ENCODE peak calls at places on chromosomes 1 and 21, in four cellular contexts. H is endodermal cell; Y is stimulated activated CD8-positive, alpha-beta memory T cell treated with anti-CD3 and anti-CD28 coated beads, Interleukin-7, amount 100 ng/mL, for 1 hour; P is T-helper 1 cell. I is an unnamed sample.

GRCh38 chr1:31587720-31588423 is 11.6 kb downstream of the TINAGL1 start:
- DNase-seq in P (no peak), Y (no peak), H (peak), I (no peak)

GRCh38 chr1:231315887-231316286 is 21.8 kb downstream of the EXOC8 start:
- DNase-seq in Y (no peak), H (peak), P (no peak), I (no peak)

GRCh38 chr1:159205225-159205624 is 550 bp downstream of the ACKR1 start:
- DNase-seq in H (peak), P (no peak), Y (no peak), I (no peak)

GRCh38 chr1:5256793-5257192 is 602.4 kb downstream of the AJAP1 start:
- DNase-seq in H (no peak), P (no peak), Y (no peak), I (no peak)

GRCh38 chr1:118958937-118959631 is 29.1 kb downstream of the TBX15 start:
- DNase-seq in Y (no peak), H (no peak), P (no peak), I (no peak)

GRCh38 chr1:202207292-202207691 is 13.7 kb downstream of the LGR6 start:
- DNase-seq in Y (no peak), P (no peak), H (peak), I (no peak)

GRCh38 chr1:200877839-200878551 is 5.2 kb downstream of the GPR25 start:
- DNase-seq in P (no peak), H (peak), Y (no peak), I (no peak)

GRCh38 chr1:91913018-91913417 is 27.1 kb upstream of the TGFBR3 start:
- DNase-seq in P (no peak), H (no peak), Y (no peak), I (no peak)

GRCh38 chr1:204077979-204078696 is 5.2 kb downstream of the SOX13 start:
- DNase-seq in Y (no peak), P (no peak), H (peak), I (peak)

GRCh38 chr1:1059494-1060280 is 14.4 kb downstream of the RNF223 start:
- DNase-seq in H (peak), Y (peak), P (peak), I (peak)

GRCh38 chr1:24963943-24964677 is 34.0 kb upstream of the RUNX3 start:
- DNase-seq in Y (no peak), H (no peak), P (no peak), I (no peak)

GRCh38 chr1:9593492-9594465 is 5.1 kb downstream of the TMEM201 start:
- DNase-seq in H (peak), Y (no peak), P (no peak), I (no peak)

GRCh38 chr1:25799758-25800537 is at the start of gene SELENON:
- DNase-seq in P (peak), Y (no peak), H (peak), I (no peak)

GRCh38 chr1:207805841-207806421 is 54.1 kb downstream of the CD46 start:
- DNase-seq in P (no peak), Y (no peak), H (peak), I (no peak)

GRCh38 chr21:38678827-38679226 is 126.9 kb upstream of the ETS2 start:
- DNase-seq in Y (no peak), H (no peak), P (no peak), I (no peak)

GRCh38 chr1:11887666-11888007 is 28.9 kb upstream of the NPPB start:
- DNase-seq in P (no peak), Y (no peak), H (no peak), I (no peak)

GRCh38 chr1:150967936-150968335 is 6.7 kb downstream of the CERS2 start:
- DNase-seq in P (no peak), H (no peak), Y (no peak), I (no peak)

GRCh38 chr1:7106442-7107108 is 321.3 kb downstream of the CAMTA1 start:
- DNase-seq in H (no peak), P (no peak), Y (no peak), I (no peak)

GRCh38 chr1:54323324-54323739 is 82.9 kb downstream of the SSBP3 start:
- DNase-seq in P (no peak), H (peak), Y (no peak), I (no peak)

GRCh38 chr1:109502368-109502851 is 7.1 kb downstream of the AMIGO1 start:
- DNase-seq in Y (no peak), P (peak), H (no peak), I (no peak)

GRCh38 chr1:33300673-33301072 is 20.2 kb downstream of the A3GALT2 start:
- DNase-seq in P (no peak), Y (no peak), H (no peak), I (no peak)

GRCh38 chr1:111648826-111649225 is 29.2 kb downstream of the RAP1A start:
- DNase-seq in H (no peak), Y (no peak), P (no peak), I (no peak)

GRCh38 chr1:85452859-85453430 is 12.0 kb downstream of the DDAH1 start:
- DNase-seq in Y (no peak), P (no peak), H (no peak), I (no peak)

GRCh38 chr1:182317489-182318180 is 74.0 kb downstream of the GLUL start:
- DNase-seq in Y (no peak), H (no peak), P (no peak), I (no peak)

GRCh38 chr1:194024659-194025058 is 838.2 kb upstream of the B3GALT2 start:
- DNase-seq in P (no peak), Y (no peak), H (no peak), I (no peak)

GRCh38 chr1:51732701-51733425 is 116.0 kb downstream of the OSBPL9 start:
- DNase-seq in Y (no peak), H (no peak), P (no peak), I (no peak)

GRCh38 chr21:26965567-26966359 is 1.1 kb downstream of the ADAMTS5 start:
- DNase-seq in Y (no peak), H (peak), P (no peak), I (no peak)

GRCh38 chr1:200642481-200642880 is 21.9 kb upstream of the KIF14 start:
- DNase-seq in P (no peak), H (no peak), Y (no peak), I (no peak)

GRCh38 chr1:235021815-235022214 is 106.8 kb downstream of the TOMM20 start:
- DNase-seq in H (no peak), Y (no peak), P (no peak), I (no peak)

GRCh38 chr1:84887261-84887934 is 5.6 kb downstream of the LPAR3 start:
- DNase-seq in H (no peak), Y (no peak), P (no peak), I (no peak)

GRCh38 chr1:198771562-198772153 is 132.8 kb downstream of the PTPRC start:
- DNase-seq in H (no peak), P (no peak), Y (no peak), I (peak)

GRCh38 chr1:1617925-1618324 is 2.6 kb downstream of the MIB2 start:
- DNase-seq in Y (no peak), H (no peak), P (peak), I (no peak)